ENCODE peak calls at places on chromosomes 1 and 21, in seven cellular contexts. F is activated naive CD8-positive, alpha-beta T cell treated with anti-CD3 and anti-CD28 coated beads for 36 hours; J is endothelial cell of umbilical vein; S is iris pigment epithelial cell; Z is EL; T is NCI-H748 treated with DMSO at 0.1 percent for 48 hours; Y is neural crest cell. O is an unnamed sample.

GRCh38 chr1:226429051-226429461 is 21.2 kb upstream of the PARP1 start:
- DNase-seq in T (no peak), F (peak), J (no peak), Y (no peak), S (no peak), Z (peak), O (no peak)

GRCh38 chr1:66300280-66300973 is 233.5 kb upstream of the SGIP1 start:
- DNase-seq in J (no peak), Y (no peak), T (no peak), Z (peak), S (no peak), F (no peak), O (no peak)

GRCh38 chr1:212238552-212238951 is 46.7 kb upstream of the PPP2R5A start:
- DNase-seq in Y (no peak), Z (no peak), S (no peak), T (no peak), J (no peak), F (no peak), O (no peak)

GRCh38 chr1:37923551-37923889 is 23.3 kb downstream of the INPP5B start:
- DNase-seq in F (no peak), Y (no peak), T (no peak), Z (no peak), S (no peak), J (no peak), O (no peak)

GRCh38 chr1:148362930-148363810 is 119.9 kb downstream of the PPIAL4G start:
- DNase-seq in T (no peak), Y (no peak), Z (no peak), J (no peak), S (no peak), F (peak), O (no peak)

GRCh38 chr21:33729631-33730030 is 87.3 kb downstream of the ITSN1 start:
- DNase-seq in F (no peak), S (no peak), J (peak), Z (no peak), T (no peak), Y (no peak), O (no peak)

GRCh38 chr1:87296220-87296619 is 32.5 kb upstream of the LMO4 start:
- DNase-seq in Z (no peak), F (no peak), T (no peak), J (no peak), Y (no peak), S (no peak), O (no peak)

GRCh38 chr1:186375929-186376330 is 292 bp downstream of the ODR4 start:
- DNase-seq in Y (no peak), J (no peak), S (no peak), Z (no peak), F (no peak), T (no peak), O (no peak)

O was measured in upper lobe of right lung.